ENCODE peak calls at places on chromosomes 13 and 19, in six cellular contexts. One of them, this sample, is unnamed.

GRCh38 chr13:73287871-73288270 is 229.1 kb downstream of the KLF5 start:
- DNase-seq in cardiac fibroblast: no peak
- DNase-seq in adrenal gland: no peak
- DNase-seq in A549: peak
- DNase-seq in ovary: no peak
- DNase-seq in tibial artery: no peak
- DNase-seq in this sample: no peak

GRCh38 chr19:33487901-33488817 is 33.4 kb downstream of the PEPD start:
- DNase-seq in adrenal gland: no peak
- DNase-seq in cardiac fibroblast: no peak
- DNase-seq in tibial artery: no peak
- DNase-seq in ovary: no peak
- DNase-seq in A549: no peak
- DNase-seq in this sample: no peak

GRCh38 chr13:68895696-68896095 is 1211.9 kb upstream of the ATXN8OS start:
- DNase-seq in adrenal gland: no peak
- DNase-seq in ovary: no peak
- DNase-seq in tibial artery: no peak
- DNase-seq in A549: no peak
- DNase-seq in cardiac fibroblast: no peak
- DNase-seq in this sample: no peak

GRCh38 chr19:41223431-41224234 is 4.6 kb downstream of the AXL start:
- DNase-seq in tibial artery: no peak
- DNase-seq in cardiac fibroblast: peak
- DNase-seq in adrenal gland: peak
- DNase-seq in ovary: no peak
- DNase-seq in A549: peak
- DNase-seq in this sample: peak

GRCh38 chr13:27599845-27600553 is 20.3 kb downstream of the LNX2 start:
- DNase-seq in tibial artery: no peak
- DNase-seq in adrenal gland: peak
- DNase-seq in A549: peak
- DNase-seq in ovary: no peak
- DNase-seq in cardiac fibroblast: peak
- DNase-seq in this sample: peak

GRCh38 chr13:18232298-18232993 is 949.2 kb downstream of the TUBA3C start:
- DNase-seq in cardiac fibroblast: no peak
- DNase-seq in adrenal gland: no peak
- DNase-seq in ovary: no peak
- DNase-seq in A549: no peak
- DNase-seq in tibial artery: no peak
- DNase-seq in this sample: no peak

GRCh38 chr19:632228-633067 is 889 bp downstream of the POLRMT start:
- DNase-seq in ovary: no peak
- DNase-seq in A549: peak
- DNase-seq in tibial artery: no peak
- DNase-seq in adrenal gland: peak
- DNase-seq in cardiac fibroblast: peak
- DNase-seq in this sample: peak

GRCh38 chr19:40305403-40305802 is 20.3 kb upstream of the AKT2 start:
- DNase-seq in adrenal gland: peak
- DNase-seq in ovary: peak
- DNase-seq in tibial artery: peak
- DNase-seq in cardiac fibroblast: peak
- DNase-seq in A549: peak
- DNase-seq in this sample: peak

GRCh38 chr13:48158915-48159314 is 64.0 kb upstream of the MED4 start:
- DNase-seq in cardiac fibroblast: no peak
- DNase-seq in ovary: no peak
- DNase-seq in A549: no peak
- DNase-seq in tibial artery: no peak
- DNase-seq in adrenal gland: no peak
- DNase-seq in this sample: no peak

GRCh38 chr13:84358601-84359000 is 476.3 kb upstream of the SLITRK1 start:
- DNase-seq in A549: no peak
- DNase-seq in ovary: no peak
- DNase-seq in cardiac fibroblast: no peak
- DNase-seq in tibial artery: no peak
- DNase-seq in adrenal gland: no peak
- DNase-seq in this sample: no peak

GRCh38 chr13:21973437-21974125 is 302.7 kb downstream of the FGF9 start:
- DNase-seq in A549: no peak
- DNase-seq in cardiac fibroblast: no peak
- DNase-seq in adrenal gland: no peak
- DNase-seq in ovary: no peak
- DNase-seq in tibial artery: no peak
- DNase-seq in this sample: no peak

GRCh38 chr13:24307211-24308067 is 1.9 kb upstream of the C1QTNF9 start:
- DNase-seq in ovary: no peak
- DNase-seq in A549: peak
- DNase-seq in cardiac fibroblast: no peak
- DNase-seq in adrenal gland: no peak
- DNase-seq in tibial artery: no peak
- DNase-seq in this sample: no peak

GRCh38 chr13:50589139-50589538 is 254.4 kb downstream of the DLEU7 start:
- DNase-seq in A549: no peak
- DNase-seq in cardiac fibroblast: peak
- DNase-seq in ovary: no peak
- DNase-seq in tibial artery: no peak
- DNase-seq in adrenal gland: peak
- DNase-seq in this sample: peak

GRCh38 chr13:50422181-50423148 is 407.2 kb downstream of the KCNRG start:
- DNase-seq in cardiac fibroblast: no peak
- DNase-seq in tibial artery: no peak
- DNase-seq in adrenal gland: no peak
- DNase-seq in ovary: no peak
- DNase-seq in A549: no peak
- DNase-seq in this sample: no peak

GRCh38 chr19:44653977-44654784 is 10.5 kb downstream of the PVR start:
- DNase-seq in cardiac fibroblast: peak
- DNase-seq in ovary: peak
- DNase-seq in tibial artery: peak
- DNase-seq in A549: peak
- DNase-seq in adrenal gland: peak
- DNase-seq in this sample: no peak

GRCh38 chr13:92512852-92513251 is 713.8 kb upstream of the GPC6 start:
- DNase-seq in adrenal gland: no peak
- DNase-seq in A549: no peak
- DNase-seq in cardiac fibroblast: no peak
- DNase-seq in tibial artery: no peak
- DNase-seq in ovary: no peak
- DNase-seq in this sample: no peak

GRCh38 chr19:41521860-41522555 is 54.0 kb upstream of the CEACAM21 start:
- DNase-seq in adrenal gland: no peak
- DNase-seq in ovary: no peak
- DNase-seq in A549: no peak
- DNase-seq in cardiac fibroblast: no peak
- DNase-seq in tibial artery: no peak
- DNase-seq in this sample: no peak

GRCh38 chr19:28694812-28695211 is 518.1 kb downstream of the UQCRFS1 start:
- DNase-seq in cardiac fibroblast: no peak
- DNase-seq in tibial artery: no peak
- DNase-seq in ovary: no peak
- DNase-seq in adrenal gland: no peak
- DNase-seq in A549: no peak
- DNase-seq in this sample: no peak

GRCh38 chr13:57665471-57665870 is 33.9 kb downstream of the PCDH17 start:
- DNase-seq in adrenal gland: no peak
- DNase-seq in cardiac fibroblast: peak
- DNase-seq in A549: no peak
- DNase-seq in tibial artery: no peak
- DNase-seq in ovary: no peak
- DNase-seq in this sample: peak

GRCh38 chr19:43101950-43102349 is 19.4 kb upstream of the PSG2 start:
- DNase-seq in A549: no peak
- DNase-seq in cardiac fibroblast: no peak
- DNase-seq in adrenal gland: no peak
- DNase-seq in ovary: no peak
- DNase-seq in tibial artery: no peak
- DNase-seq in this sample: no peak

GRCh38 chr19:49692102-49692599 is 1.2 kb downstream of the CPT1C start:
- DNase-seq in A549: no peak
- DNase-seq in tibial artery: no peak
- DNase-seq in cardiac fibroblast: no peak
- DNase-seq in ovary: peak
- DNase-seq in adrenal gland: no peak
- DNase-seq in this sample: no peak

GRCh38 chr13:113499936-113500335 is 9.4 kb upstream of the DCUN1D2 start:
- DNase-seq in adrenal gland: no peak
- DNase-seq in ovary: no peak
- DNase-seq in A549: no peak
- DNase-seq in tibial artery: no peak
- DNase-seq in cardiac fibroblast: peak
- DNase-seq in this sample: no peak

GRCh38 chr19:13987101-13987890 is 18.8 kb downstream of the RFX1 start:
- DNase-seq in A549: no peak
- DNase-seq in tibial artery: peak
- DNase-seq in ovary: no peak
- DNase-seq in cardiac fibroblast: no peak
- DNase-seq in adrenal gland: peak
- DNase-seq in this sample: no peak

GRCh38 chr19:3073931-3074595 is 11.8 kb upstream of the TLE5 start:
- DNase-seq in A549: no peak
- DNase-seq in ovary: no peak
- DNase-seq in cardiac fibroblast: peak
- DNase-seq in tibial artery: no peak
- DNase-seq in adrenal gland: peak
- DNase-seq in this sample: no peak

GRCh38 chr19:12749938-12750521 is 1.6 kb upstream of the BEST2 start:
- DNase-seq in ovary: no peak
- DNase-seq in A549: no peak
- DNase-seq in tibial artery: no peak
- DNase-seq in cardiac fibroblast: peak
- DNase-seq in adrenal gland: no peak
- DNase-seq in this sample: no peak

GRCh38 chr19:12580180-12580694 is 29.0 kb upstream of the ZNF564 start:
- DNase-seq in A549: no peak
- DNase-seq in tibial artery: no peak
- DNase-seq in adrenal gland: no peak
- DNase-seq in ovary: no peak
- DNase-seq in cardiac fibroblast: peak
- DNase-seq in this sample: no peak

GRCh38 chr13:49300716-49301589 is 53.2 kb downstream of the CDADC1 start:
- DNase-seq in adrenal gland: peak
- DNase-seq in ovary: peak
- DNase-seq in A549: peak
- DNase-seq in tibial artery: peak
- DNase-seq in cardiac fibroblast: peak
- DNase-seq in this sample: peak

GRCh38 chr13:30593001-30593400 is 24.7 kb upstream of the USPL1 start:
- DNase-seq in A549: no peak
- DNase-seq in adrenal gland: no peak
- DNase-seq in ovary: no peak
- DNase-seq in tibial artery: no peak
- DNase-seq in cardiac fibroblast: no peak
- DNase-seq in this sample: no peak

GRCh38 chr13:25095862-25096453 is at the start of gene PABPC3:
- DNase-seq in cardiac fibroblast: no peak
- DNase-seq in ovary: no peak
- DNase-seq in tibial artery: no peak
- DNase-seq in adrenal gland: no peak
- DNase-seq in A549: no peak
- DNase-seq in this sample: no peak

GRCh38 chr19:15136234-15136954 is 29.2 kb downstream of the SYDE1 start:
- DNase-seq in tibial artery: no peak
- DNase-seq in cardiac fibroblast: peak
- DNase-seq in adrenal gland: no peak
- DNase-seq in A549: no peak
- DNase-seq in ovary: no peak
- DNase-seq in this sample: no peak

GRCh38 chr19:14405380-14405757 is 13.8 kb downstream of the DDX39A start:
- DNase-seq in cardiac fibroblast: no peak
- DNase-seq in A549: no peak
- DNase-seq in ovary: no peak
- DNase-seq in tibial artery: no peak
- DNase-seq in adrenal gland: no peak
- DNase-seq in this sample: no peak

GRCh38 chr13:36207672-36208071 is 6.7 kb downstream of the SOHLH2 start:
- DNase-seq in A549: no peak
- DNase-seq in ovary: no peak
- DNase-seq in cardiac fibroblast: peak
- DNase-seq in adrenal gland: no peak
- DNase-seq in tibial artery: no peak
- DNase-seq in this sample: no peak
- TF ChIP-seq CTCF in A549: no peak
- TF ChIP-seq CTCF in ovary: no peak
- TF ChIP-seq CTCF in cardiac fibroblast: no peak
- TF ChIP-seq CTCF in adrenal gland: no peak
- TF ChIP-seq CTCF in tibial artery: no peak
- TF ChIP-seq CTCF in this sample: no peak

GRCh38 chr19:47022140-47022536 is 2.5 kb downstream of the NPAS1 start:
- DNase-seq in cardiac fibroblast: no peak
- DNase-seq in adrenal gland: no peak
- DNase-seq in tibial artery: no peak
- DNase-seq in ovary: no peak
- DNase-seq in A549: no peak
- DNase-seq in this sample: no peak
- H3K4me3 ChIP-seq in cardiac fibroblast: no peak
- H3K4me3 ChIP-seq in adrenal gland: no peak
- H3K4me3 ChIP-seq in tibial artery: no peak
- H3K4me3 ChIP-seq in ovary: no peak
- H3K4me3 ChIP-seq in A549: peak
- H3K4me3 ChIP-seq in this sample: no peak

GRCh38 chr19:10420444-10421239 is at the start of gene PDE4A:
- DNase-seq in tibial artery: no peak
- DNase-seq in A549: peak
- DNase-seq in ovary: no peak
- DNase-seq in adrenal gland: no peak
- DNase-seq in cardiac fibroblast: peak
- DNase-seq in this sample: no peak
- TF ChIP-seq CTCF in tibial artery: no peak
- TF ChIP-seq CTCF in A549: peak
- TF ChIP-seq CTCF in ovary: no peak
- TF ChIP-seq CTCF in adrenal gland: peak
- TF ChIP-seq CTCF in cardiac fibroblast: peak
- TF ChIP-seq CTCF in this sample: no peak

GRCh38 chr19:18735324-18735723 is 51.8 kb downstream of the CRTC1 start:
- DNase-seq in cardiac fibroblast: no peak
- DNase-seq in tibial artery: no peak
- DNase-seq in A549: no peak
- DNase-seq in ovary: no peak
- DNase-seq in adrenal gland: no peak
- DNase-seq in this sample: no peak

GRCh38 chr19:18737337-18737953 is 53.7 kb downstream of the COMP start:
- DNase-seq in tibial artery: no peak
- DNase-seq in cardiac fibroblast: no peak
- DNase-seq in ovary: peak
- DNase-seq in adrenal gland: no peak
- DNase-seq in A549: no peak
- DNase-seq in this sample: no peak

GRCh38 chr19:18737954-18738351 is 53.2 kb downstream of the COMP start:
- DNase-seq in cardiac fibroblast: no peak
- DNase-seq in A549: no peak
- DNase-seq in ovary: no peak
- DNase-seq in tibial artery: no peak
- DNase-seq in adrenal gland: no peak
- DNase-seq in this sample: no peak

GRCh38 chr19:18736415-18737336 is 53.2 kb downstream of the CRTC1 start:
- DNase-seq in A549: no peak
- DNase-seq in adrenal gland: peak
- DNase-seq in tibial artery: no peak
- DNase-seq in cardiac fibroblast: no peak
- DNase-seq in ovary: peak
- DNase-seq in this sample: no peak

GRCh38 chr19:18735752-18736151 is 52.3 kb downstream of the CRTC1 start:
- DNase-seq in adrenal gland: no peak
- DNase-seq in tibial artery: no peak
- DNase-seq in cardiac fibroblast: no peak
- DNase-seq in A549: no peak
- DNase-seq in ovary: peak
- DNase-seq in this sample: no peak
- H3K4me3 ChIP-seq in adrenal gland: no peak
- H3K4me3 ChIP-seq in tibial artery: no peak
- H3K4me3 ChIP-seq in cardiac fibroblast: no peak
- H3K4me3 ChIP-seq in A549: no peak
- H3K4me3 ChIP-seq in ovary: no peak
- H3K4me3 ChIP-seq in this sample: no peak

This sample was measured in astrocyte of the cerebellum.